ENCODE peak calls at places on chromosomes 3 and 15, in seven cellular contexts. Z is mesendoderm, O is mesenchymal stem cell, T is IMR-90, Q is H1, N is neuronal stem cell, A is trophoblast cell. E is an unnamed sample.

GRCh38 chr3:45125550-45126026 is 20.6 kb downstream of the CDCP1 start:
- DNase-seq in Z (no peak), O (no peak), T (no peak), Q (no peak), N (no peak), A (no peak), E (no peak)

GRCh38 chr3:55564709-55565108 is 77.6 kb upstream of the WNT5A start:
- DNase-seq in Z (no peak), O (peak), T (peak), Q (no peak), N (no peak), A (no peak), E (no peak)

GRCh38 chr3:167091186-167091585 is 288.9 kb downstream of the ZBBX start:
- DNase-seq in Z (peak), O (peak), T (no peak), Q (no peak), N (no peak), A (no peak), E (no peak)

GRCh38 chr3:22893631-22894377 is 309.3 kb upstream of the UBE2E2 start:
- DNase-seq in Z (no peak), O (no peak), T (no peak), Q (no peak), N (no peak), A (no peak), E (no peak)

GRCh38 chr3:114525278-114525677 is 231.4 kb downstream of the TIGIT start:
- DNase-seq in Z (no peak), O (no peak), T (peak), Q (no peak), N (no peak), A (no peak), E (no peak)

GRCh38 chr3:186142556-186142955 is 33.7 kb upstream of the ETV5 start:
- DNase-seq in Z (no peak), O (no peak), T (no peak), Q (no peak), N (no peak), A (no peak), E (no peak)

GRCh38 chr3:168939651-168940238 is 723.8 kb downstream of the MECOM start:
- DNase-seq in Z (no peak), O (no peak), T (no peak), Q (no peak), N (no peak), A (no peak), E (no peak)

GRCh38 chr3:13420817-13421755 is 964 bp upstream of the NUP210 start:
- DNase-seq in Z (no peak), O (no peak), T (no peak), Q (no peak), N (peak), A (no peak), E (no peak)

GRCh38 chr3:122786067-122786466 is 7.6 kb downstream of the HSPBAP1 start:
- DNase-seq in Z (no peak), O (peak), T (peak), Q (no peak), N (no peak), A (peak), E (no peak)

GRCh38 chr15:101266787-101267186 is 10.5 kb downstream of the SELENOS start:
- DNase-seq in Z (no peak), O (no peak), T (no peak), Q (no peak), N (no peak), A (no peak), E (no peak)
- H3K23ac ChIP-seq in Z (no peak), O (no peak), T (peak), Q (no peak), N (no peak), A (no peak), E (no peak)

GRCh38 chr3:58657036-58657435 is 9.5 kb downstream of the FAM3D start:
- DNase-seq in Z (no peak), O (no peak), T (no peak), Q (no peak), N (no peak), A (no peak), E (no peak)
- H3K23ac ChIP-seq in Z (no peak), O (no peak), T (no peak), Q (no peak), N (no peak), A (no peak), E (no peak)

GRCh38 chr3:61666615-61667320 is 105.4 kb downstream of the PTPRG start:
- DNase-seq in Z (no peak), O (no peak), T (no peak), Q (no peak), N (no peak), A (no peak), E (no peak)
- H3K23ac ChIP-seq in Z (no peak), O (no peak), T (no peak), Q (no peak), N (no peak), A (no peak), E (no peak)

GRCh38 chr3:129633751-129634481 is 27.4 kb upstream of the PLXND1 start:
- DNase-seq in Z (peak), O (no peak), T (no peak), Q (no peak), N (no peak), A (peak), E (no peak)
- H3K23ac ChIP-seq in Z (no peak), O (no peak), T (no peak), Q (no peak), N (no peak), A (no peak), E (no peak)

DNA sequence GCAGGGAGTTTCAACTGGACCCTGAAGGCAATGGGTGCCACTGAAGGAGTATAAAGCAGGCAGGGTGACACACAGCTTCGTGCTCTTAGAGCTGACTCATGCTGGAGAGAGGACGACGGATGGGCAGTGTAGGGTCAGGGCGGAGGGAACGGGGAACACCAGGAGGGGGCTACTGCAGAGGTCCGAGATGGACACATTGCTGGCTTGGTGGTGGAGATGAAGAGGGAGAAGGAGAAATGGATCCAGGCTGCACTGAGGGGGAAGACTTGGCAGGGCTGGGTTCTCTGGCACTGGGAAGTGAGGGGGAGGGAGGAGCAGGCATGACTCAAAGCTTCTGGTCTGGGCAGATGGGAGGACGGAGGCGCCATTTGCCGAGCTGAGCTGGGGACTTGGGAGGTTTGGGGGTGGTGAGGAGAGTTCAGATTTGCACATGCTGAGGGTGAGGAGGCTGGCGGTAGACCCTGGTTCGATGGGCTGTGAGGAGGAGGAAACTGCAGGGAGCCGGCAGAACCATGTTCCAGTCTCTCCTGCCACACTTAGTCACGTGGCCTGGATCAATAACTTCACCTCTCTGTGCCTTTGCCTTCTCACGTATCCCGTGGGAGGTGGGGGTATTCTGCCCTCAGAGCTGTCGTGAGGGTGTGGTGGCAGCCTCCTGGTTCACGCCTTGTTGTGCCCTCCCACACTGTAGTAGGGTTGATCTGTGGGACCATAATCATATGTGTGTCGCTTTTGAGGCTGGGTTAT is 4.6 kb upstream of the KCTD6 start:
- DNase-seq in Z (no peak), O (peak), T (peak), Q (no peak), N (no peak), A (peak), E (no peak)
- H3K23ac ChIP-seq in Z (no peak), O (no peak), T (peak), Q (no peak), N (peak), A (no peak), E (no peak)

GRCh38 chr15:50219820-50220219 is 37.8 kb downstream of the SLC27A2 start:
- DNase-seq in Z (no peak), O (peak), T (peak), Q (no peak), N (no peak), A (no peak), E (no peak)
- H3K23ac ChIP-seq in Z (no peak), O (no peak), T (no peak), Q (no peak), N (no peak), A (no peak), E (no peak)

GRCh38 chr3:138867996-138868395 is 33.3 kb upstream of the PIK3CB start:
- DNase-seq in Z (no peak), O (no peak), T (no peak), Q (no peak), N (no peak), A (no peak), E (no peak)

GRCh38 chr3:138862924-138863775 is 28.4 kb upstream of the PIK3CB start:
- DNase-seq in Z (peak), O (peak), T (peak), Q (no peak), N (no peak), A (peak), E (peak)

GRCh38 chr3:138861755-138862333 is 27.1 kb upstream of the PIK3CB start:
- DNase-seq in Z (peak), O (peak), T (peak), Q (no peak), N (peak), A (no peak), E (peak)

GRCh38 chr3:138863776-138864113 is 29.0 kb upstream of the PIK3CB start:
- DNase-seq in Z (no peak), O (no peak), T (no peak), Q (no peak), N (no peak), A (no peak), E (no peak)

DNA sequence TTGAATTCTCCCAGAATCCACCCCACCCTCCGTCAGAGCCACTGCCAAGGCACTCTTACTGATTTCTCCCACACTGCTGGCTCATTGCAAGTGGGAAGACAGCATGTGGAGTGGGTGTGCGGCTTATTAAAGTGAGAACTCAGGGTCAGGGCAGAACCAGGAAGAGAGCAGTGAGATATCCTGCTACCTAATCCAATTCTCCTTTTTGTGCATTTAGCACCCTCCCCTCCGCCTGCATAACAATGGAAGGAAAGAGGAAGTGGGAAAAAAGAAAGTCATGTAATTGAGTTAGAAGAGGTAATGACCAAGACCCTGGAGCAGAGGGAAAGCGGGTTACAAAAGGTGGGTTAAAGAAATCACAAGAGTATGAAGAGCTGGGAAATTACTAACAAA is 27.8 kb upstream of the PIK3CB start:
- DNase-seq in Z (peak), O (no peak), T (no peak), Q (no peak), N (no peak), A (no peak), E (peak)
- H3K23ac ChIP-seq in Z (no peak), O (no peak), T (no peak), Q (no peak), N (no peak), A (no peak), E (no peak)

DNA sequence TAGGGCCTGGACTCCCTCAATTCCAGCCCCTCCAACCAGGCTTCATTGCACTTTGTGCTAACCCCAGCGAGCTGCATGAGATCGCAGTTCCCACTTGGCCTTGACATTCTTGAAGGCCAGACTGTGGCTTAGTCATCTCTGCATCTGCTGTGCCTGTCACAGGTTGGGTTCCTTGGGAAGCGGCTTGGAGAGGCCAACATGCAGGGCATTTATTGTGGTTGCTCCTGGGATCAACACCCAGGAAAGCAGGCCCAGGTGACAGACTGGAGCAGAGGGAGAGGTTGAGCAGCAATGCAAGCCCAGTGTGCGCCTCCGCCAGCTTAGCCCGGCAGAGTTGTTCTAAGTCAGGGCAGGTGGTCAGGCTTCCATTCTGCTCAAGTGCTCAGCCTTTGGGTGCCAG is 10.5 kb downstream of the ABCF3 start:
- DNase-seq in Z (no peak), O (no peak), T (no peak), Q (no peak), N (no peak), A (no peak), E (no peak)
- H3K23ac ChIP-seq in Z (no peak), O (no peak), T (no peak), Q (no peak), N (no peak), A (no peak), E (no peak)

GRCh38 chr3:127097516-127097915 is 95.4 kb upstream of the PRR23E start:
- DNase-seq in Z (no peak), O (no peak), T (no peak), Q (no peak), N (no peak), A (no peak), E (no peak)
- H3K23ac ChIP-seq in Z (no peak), O (no peak), T (no peak), Q (no peak), N (no peak), A (no peak), E (no peak)

DNA sequence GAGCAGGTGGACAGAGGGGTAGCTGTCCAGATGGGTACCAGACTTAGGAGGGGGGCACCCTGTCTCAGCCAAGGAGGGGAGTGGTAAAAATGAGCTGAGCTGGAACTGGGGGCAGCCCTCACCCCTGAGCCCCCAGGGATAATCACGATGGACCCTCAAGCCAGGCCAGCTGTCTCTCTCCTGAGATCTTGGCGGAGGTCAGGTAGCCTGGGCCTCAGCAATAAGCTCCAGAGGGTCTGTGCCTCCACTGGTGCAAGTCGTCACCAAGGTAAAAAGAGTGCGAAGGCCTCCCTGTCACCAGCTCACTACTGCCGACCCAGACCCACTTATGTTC is 5.1 kb downstream of the SLC38A3 start:
- DNase-seq in Z (no peak), O (no peak), T (no peak), Q (no peak), N (no peak), A (no peak), E (no peak)
- H3K23ac ChIP-seq in Z (no peak), O (no peak), T (no peak), Q (no peak), N (no peak), A (no peak), E (no peak)